ENCODE peak calls at places on chromosomes 11 and 22, in nine cellular contexts. E is aorta; U is mammary epithelial cell; F is CD4-positive, alpha-beta memory T cell; W is IMR-90; I is ovary; R is SK-N-SH; D is fibroblast of lung; B is effector memory CD4-positive, alpha-beta T cell. C is an unnamed sample.
A peak's percentile ranks its signal among the peaks of the same experiment; 100 is the strongest.

GRCh38 chr11:82862379-82862778 is 37.9 kb downstream of the PRCP start:
- DNase-seq in E (no peak), U (no peak), F (no peak), W (no peak), I (no peak), R (no peak), D (no peak), B (no peak), C (no peak)

GRCh38 chr11:126682590-126682989 is 318.0 kb downstream of the KIRREL3 start:
- DNase-seq in E (no peak), U (no peak), F (no peak), W (no peak), I (no peak), R (no peak), D (no peak), B (no peak), C (no peak)

GRCh38 chr22:50258361-50259292 is 2.9 kb downstream of the MAPK12 start:
- DNase-seq in E (no peak), U (no peak), F (no peak), W (no peak), I (no peak), R (no peak), D (no peak), B (no peak), C (no peak)

GRCh38 chr11:118010738-118011461 is 24.7 kb downstream of the IL10RA start:
- DNase-seq in E (no peak), U (no peak), F (no peak), W (no peak), I (no peak), R (no peak), D (no peak), B (no peak), C (peak; percentile 66)

GRCh38 chr22:28247667-28248363 is 328.8 kb upstream of the PITPNB start:
- DNase-seq in E (no peak), U (no peak), F (no peak), W (no peak), I (no peak), R (peak; percentile 46), D (peak; percentile 50), B (no peak), C (no peak)

GRCh38 chr22:48673806-48674500 is 1153.7 kb downstream of the BRD1 start:
- DNase-seq in E (no peak), U (no peak), F (no peak), W (no peak), I (no peak), R (no peak), D (no peak), B (no peak), C (no peak)

GRCh38 chr11:116636341-116636968 is 136.3 kb downstream of the BUD13 start:
- DNase-seq in E (no peak), U (no peak), F (no peak), W (no peak), I (no peak), R (no peak), D (no peak), B (no peak), C (no peak)

GRCh38 chr11:123429851-123430735 is at the start of gene GRAMD1B:
- DNase-seq in E (peak; percentile 81), U (no peak), F (peak; percentile 79), W (peak; percentile 90), I (peak; percentile 68), R (peak; percentile 87), D (peak; percentile 83), B (peak; percentile 60), C (no peak)

GRCh38 chr11:13486926-13487660 is 8.7 kb downstream of the PTH start:
- DNase-seq in E (peak; percentile 76), U (no peak), F (peak; percentile 60), W (no peak), I (no peak), R (no peak), D (no peak), B (peak; percentile 43), C (peak; percentile 25)

GRCh38 chr11:31340903-31341572 is 28.5 kb downstream of the DCDC1 start:
- DNase-seq in E (no peak), U (peak; percentile 18), F (peak; percentile 25), W (peak; percentile 41), I (no peak), R (peak; percentile 12), D (peak; percentile 27), B (no peak), C (no peak)

GRCh38 chr22:40741116-40741515 is 61.8 kb downstream of the MCHR1 start:
- DNase-seq in E (no peak), U (no peak), F (no peak), W (no peak), I (no peak), R (no peak), D (no peak), B (no peak), C (no peak)

GRCh38 chr11:9386901-9387300 is 2.4 kb downstream of the IPO7 start:
- DNase-seq in E (no peak), U (no peak), F (no peak), W (no peak), I (no peak), R (no peak), D (no peak), B (no peak), C (no peak)

GRCh38 chr11:19193916-19194315 is 7.9 kb downstream of the CSRP3 start:
- DNase-seq in E (no peak), U (no peak), F (no peak), W (no peak), I (no peak), R (no peak), D (no peak), B (no peak), C (no peak)

GRCh38 chr11:106986673-106987072 is 31.6 kb downstream of the GUCY1A2 start:
- DNase-seq in E (no peak), U (no peak), F (no peak), W (no peak), I (no peak), R (no peak), D (no peak), B (no peak), C (no peak)
- H3K27ac ChIP-seq in E (no peak overlapping the region), U (no peak overlapping the region), F (no peak overlapping the region), W (no peak overlapping the region), I (no peak overlapping the region), R (peak overlapping the region; percentile 85), D (no peak overlapping the region), B (no peak overlapping the region), C (no peak overlapping the region)

GRCh38 chr11:44507491-44507890 is 58.0 kb upstream of the CD82 start:
- DNase-seq in E (no peak), U (no peak), F (no peak), W (no peak), I (no peak), R (no peak), D (no peak), B (no peak), C (no peak)
- H3K27ac ChIP-seq in E (no peak overlapping the region), U (no peak overlapping the region), F (no peak overlapping the region), W (no peak overlapping the region), I (no peak overlapping the region), R (no peak overlapping the region), D (no peak overlapping the region), B (no peak overlapping the region), C (no peak overlapping the region)

DNA sequence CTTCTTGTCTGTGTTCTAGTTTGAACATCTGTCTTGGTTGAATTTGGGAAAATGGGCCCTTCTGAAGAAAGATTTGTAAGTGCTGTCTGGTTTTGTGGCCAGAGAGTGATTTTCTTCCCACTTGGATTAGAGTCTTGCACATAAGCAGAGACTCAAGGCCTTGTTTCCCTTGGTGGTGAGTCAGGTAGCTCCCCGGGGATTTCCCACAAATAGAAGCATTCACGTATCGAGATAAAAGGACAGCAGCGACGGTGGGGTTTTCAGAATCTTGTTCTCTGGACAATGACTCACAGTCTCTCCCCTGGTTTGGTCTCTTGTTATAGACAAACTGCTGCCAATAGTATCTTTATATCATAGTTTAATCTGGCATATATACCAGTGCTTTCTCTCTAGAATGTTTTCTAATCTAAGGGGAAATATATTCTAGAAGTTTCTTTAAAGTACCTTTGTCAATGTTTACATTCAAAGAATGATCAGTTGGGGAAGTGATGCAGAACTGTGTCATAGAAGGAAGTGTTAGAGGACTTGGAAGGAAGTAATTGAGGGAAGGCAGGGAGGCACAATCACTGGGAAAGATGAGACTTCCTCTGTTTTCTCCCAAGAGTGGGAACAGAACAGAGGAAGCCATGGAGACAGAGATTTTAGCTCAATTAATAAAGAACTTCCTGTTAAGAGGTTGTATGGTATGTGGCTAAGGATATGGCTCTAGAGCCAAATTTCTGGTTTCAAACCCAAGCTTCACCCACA is 18.1 kb downstream of the POLA2 start:
- DNase-seq in E (no peak), U (peak; percentile 98), F (peak; percentile 15), W (peak; percentile 99), I (no peak), R (no peak), D (peak; percentile 99), B (peak; percentile 34), C (no peak)
- H3K27ac ChIP-seq in E (no peak overlapping the region), U (peak overlapping the region; percentile 89), F (peak overlapping the region; percentile 53), W (peak overlapping the region; percentile 41), I (no peak overlapping the region), R (peak overlapping the region; percentile 87), D (peak overlapping the region; percentile 77), B (peak overlapping the region; percentile 49), C (peak overlapping the region; percentile 18)

DNA sequence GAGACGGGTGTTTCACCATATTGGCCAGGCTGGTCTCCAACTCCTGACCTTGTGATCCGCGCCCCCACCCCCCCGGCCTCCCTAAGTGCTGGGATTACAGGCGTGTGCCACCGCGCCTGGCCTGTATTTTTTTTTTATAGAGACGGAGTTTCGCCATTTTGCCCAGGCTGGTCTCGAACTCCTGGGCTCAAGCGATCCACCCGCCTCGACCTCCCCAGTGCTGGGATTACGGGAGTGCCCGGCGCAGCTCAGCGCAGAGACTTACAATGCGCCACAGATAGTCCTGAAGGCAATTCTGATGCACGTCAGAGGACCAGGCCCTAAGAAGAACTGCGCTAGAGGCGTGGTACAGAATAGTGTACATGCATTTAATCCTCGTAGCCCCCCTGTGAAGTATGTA is 587 bp upstream of the VPS51 start:
- DNase-seq in E (no peak), U (no peak), F (no peak), W (no peak), I (peak; percentile 46), R (no peak), D (no peak), B (no peak), C (no peak)
- H3K27ac ChIP-seq in E (no peak overlapping the region), U (no peak overlapping the region), F (peak overlapping the region; percentile 78), W (no peak overlapping the region), I (peak overlapping the region; percentile 86), R (peak overlapping the region; percentile 71), D (peak overlapping the region; percentile 85), B (no peak overlapping the region), C (peak overlapping the region; percentile 94)

DNA sequence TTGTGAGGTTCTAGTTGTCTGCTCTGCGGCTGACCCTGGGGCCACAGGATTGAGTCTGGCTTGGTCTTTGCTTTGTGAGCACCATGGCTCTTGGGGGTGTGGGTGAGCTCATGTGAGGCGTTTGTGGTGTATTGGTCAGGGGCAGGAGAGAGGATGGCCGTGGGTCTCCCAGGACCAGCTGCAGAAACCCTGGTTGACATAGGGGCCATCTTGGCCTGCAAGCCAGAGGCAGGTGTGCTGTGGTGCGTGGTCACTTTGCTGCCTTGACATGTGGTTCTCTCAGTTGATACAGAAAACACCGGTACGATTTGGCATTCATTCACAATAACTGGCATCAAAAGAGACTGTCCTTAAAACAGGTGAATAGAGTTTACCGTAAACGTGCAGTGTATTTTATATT is 11.3 kb downstream of the PHRF1 start:
- DNase-seq in E (no peak), U (no peak), F (no peak), W (no peak), I (no peak), R (no peak), D (no peak), B (no peak), C (no peak)
- H3K27ac ChIP-seq in E (no peak overlapping the region), U (no peak overlapping the region), F (peak overlapping the region; percentile 41), W (no peak overlapping the region), I (no peak overlapping the region), R (peak overlapping the region; percentile 54), D (no peak overlapping the region), B (peak overlapping the region; percentile 67), C (peak overlapping the region; percentile 43)

C was measured in substantia nigra.